ENCODE peak calls at places on chromosomes 1 and 21, in five cellular contexts. One of them, this sample, is unnamed.

GRCh38 chr1:58648864-58649263 is 51.0 kb downstream of the MYSM1 start:
- DNase-seq in MM.1S: no peak
- DNase-seq in K562: no peak
- DNase-seq in cardiac muscle cell: no peak
- DNase-seq in AG04450: no peak
- DNase-seq in this sample: no peak

GRCh38 chr1:232143315-232143886 is 486.5 kb downstream of the SIPA1L2 start:
- DNase-seq in cardiac muscle cell: peak; percentile 18
- DNase-seq in AG04450: no peak
- DNase-seq in K562: no peak
- DNase-seq in MM.1S: no peak
- DNase-seq in this sample: no peak

GRCh38 chr1:25150998-25151397 is 81.3 kb downstream of the SYF2 start:
- DNase-seq in K562: no peak
- DNase-seq in MM.1S: no peak
- DNase-seq in AG04450: no peak
- DNase-seq in cardiac muscle cell: no peak
- DNase-seq in this sample: no peak

GRCh38 chr1:152035406-152036315 is 1.1 kb downstream of the S100A11 start:
- DNase-seq in MM.1S: peak; percentile 48
- DNase-seq in cardiac muscle cell: no peak
- DNase-seq in AG04450: no peak
- DNase-seq in K562: peak; percentile 52
- DNase-seq in this sample: no peak

GRCh38 chr1:67572217-67572593 is 112.8 kb upstream of the GADD45A start:
- DNase-seq in K562: no peak
- DNase-seq in AG04450: no peak
- DNase-seq in MM.1S: no peak
- DNase-seq in cardiac muscle cell: no peak
- DNase-seq in this sample: no peak

GRCh38 chr1:38052750-38053415 is 6.3 kb upstream of the POU3F1 start:
- DNase-seq in AG04450: no peak
- DNase-seq in K562: peak; percentile 47
- DNase-seq in MM.1S: no peak
- DNase-seq in cardiac muscle cell: no peak
- DNase-seq in this sample: peak; percentile 65

GRCh38 chr1:36463404-36463772 is 796 bp downstream of the MRPS15 start:
- DNase-seq in MM.1S: no peak
- DNase-seq in K562: no peak
- DNase-seq in cardiac muscle cell: no peak
- DNase-seq in AG04450: no peak
- DNase-seq in this sample: no peak

GRCh38 chr1:78619803-78620579 is at the start of gene IFI44L:
- DNase-seq in K562: no peak
- DNase-seq in cardiac muscle cell: no peak
- DNase-seq in AG04450: peak; percentile 13
- DNase-seq in MM.1S: peak; percentile 87
- DNase-seq in this sample: peak; percentile 63

GRCh38 chr1:177937931-177938330 is 31.9 kb downstream of the SEC16B start:
- DNase-seq in AG04450: peak; percentile 55
- DNase-seq in K562: no peak
- DNase-seq in cardiac muscle cell: no peak
- DNase-seq in MM.1S: no peak
- DNase-seq in this sample: no peak

GRCh38 chr1:71357708-71358107 is 276.9 kb upstream of the ZRANB2 start:
- DNase-seq in MM.1S: no peak
- DNase-seq in K562: peak; percentile 5
- DNase-seq in AG04450: no peak
- DNase-seq in cardiac muscle cell: no peak
- DNase-seq in this sample: no peak

GRCh38 chr1:36217667-36218066 is 6.6 kb upstream of the THRAP3 start:
- DNase-seq in K562: no peak
- DNase-seq in AG04450: no peak
- DNase-seq in MM.1S: no peak
- DNase-seq in cardiac muscle cell: peak; percentile 21
- DNase-seq in this sample: no peak

GRCh38 chr1:58785424-58786058 is 1.7 kb upstream of the JUN start:
- DNase-seq in K562: no peak
- DNase-seq in cardiac muscle cell: peak; percentile 70
- DNase-seq in MM.1S: peak; percentile 90
- DNase-seq in AG04450: no peak
- DNase-seq in this sample: peak; percentile 48

GRCh38 chr1:161782886-161783285 is 16.8 kb downstream of the ATF6 start:
- DNase-seq in MM.1S: no peak
- DNase-seq in cardiac muscle cell: no peak
- DNase-seq in AG04450: no peak
- DNase-seq in K562: no peak
- DNase-seq in this sample: no peak

GRCh38 chr1:111988743-111989453 is 570 bp downstream of the KCND3 start:
- DNase-seq in AG04450: no peak
- DNase-seq in MM.1S: no peak
- DNase-seq in K562: no peak
- DNase-seq in cardiac muscle cell: no peak
- DNase-seq in this sample: no peak

GRCh38 chr1:85578321-85579295 is 2.0 kb upstream of the CCN1 start:
- DNase-seq in cardiac muscle cell: no peak
- DNase-seq in AG04450: peak; percentile 94
- DNase-seq in MM.1S: no peak
- DNase-seq in K562: no peak
- DNase-seq in this sample: no peak

GRCh38 chr1:236063919-236064673 is 794 bp downstream of the NID1 start:
- DNase-seq in AG04450: no peak
- DNase-seq in K562: no peak
- DNase-seq in cardiac muscle cell: peak; percentile 51
- DNase-seq in MM.1S: no peak
- DNase-seq in this sample: no peak

GRCh38 chr1:209456878-209457277 is 126.6 kb upstream of the CAMK1G start:
- DNase-seq in AG04450: no peak
- DNase-seq in cardiac muscle cell: peak; percentile 18
- DNase-seq in K562: no peak
- DNase-seq in MM.1S: no peak
- DNase-seq in this sample: no peak

GRCh38 chr1:22210176-22210575 is 67.3 kb upstream of the WNT4 start:
- DNase-seq in cardiac muscle cell: no peak
- DNase-seq in MM.1S: no peak
- DNase-seq in AG04450: no peak
- DNase-seq in K562: no peak
- DNase-seq in this sample: no peak
- H3K27me3 ChIP-seq in cardiac muscle cell: peaks cover 42% of the 10 kb centered on the region
- H3K27me3 ChIP-seq in MM.1S: peaks cover 95% of the 10 kb centered on the region
- H3K27me3 ChIP-seq in AG04450: peaks cover 80% of the 10 kb centered on the region
- H3K27me3 ChIP-seq in K562: peaks cover 75% of the 10 kb centered on the region
- H3K27me3 ChIP-seq in this sample: peaks cover 21% of the 10 kb centered on the region

GRCh38 chr21:41924355-41924754 is 29.5 kb downstream of the C2CD2 start:
- DNase-seq in AG04450: no peak
- DNase-seq in cardiac muscle cell: no peak
- DNase-seq in K562: no peak
- DNase-seq in MM.1S: no peak
- DNase-seq in this sample: no peak

GRCh38 chr21:41927727-41928409 is 25.9 kb downstream of the C2CD2 start:
- DNase-seq in K562: no peak
- DNase-seq in cardiac muscle cell: no peak
- DNase-seq in MM.1S: peak; percentile 87
- DNase-seq in AG04450: no peak
- DNase-seq in this sample: no peak

GRCh38 chr21:41926068-41926806 is 27.6 kb downstream of the C2CD2 start:
- DNase-seq in cardiac muscle cell: no peak
- DNase-seq in AG04450: peak; percentile 18
- DNase-seq in MM.1S: peak; percentile 94
- DNase-seq in K562: no peak
- DNase-seq in this sample: no peak

GRCh38 chr21:41928621-41929220 is 25.1 kb downstream of the C2CD2 start:
- DNase-seq in K562: no peak
- DNase-seq in AG04450: no peak
- DNase-seq in cardiac muscle cell: no peak
- DNase-seq in MM.1S: peak; percentile 66
- DNase-seq in this sample: no peak

GRCh38 chr21:41926807-41927171 is 27.0 kb downstream of the C2CD2 start:
- DNase-seq in AG04450: no peak
- DNase-seq in K562: no peak
- DNase-seq in MM.1S: no peak
- DNase-seq in cardiac muscle cell: no peak
- DNase-seq in this sample: no peak
- H3K27ac ChIP-seq in AG04450: no peak overlapping the region
- H3K27ac ChIP-seq in K562: no peak overlapping the region
- H3K27ac ChIP-seq in MM.1S: peak overlapping the region; percentile 86
- H3K27ac ChIP-seq in cardiac muscle cell: no peak overlapping the region
- H3K27ac ChIP-seq in this sample: peak overlapping the region; percentile 71

GRCh38 chr21:46084709-46085108 is 13.2 kb upstream of the COL6A2 start:
- DNase-seq in MM.1S: no peak
- DNase-seq in AG04450: no peak
- DNase-seq in K562: no peak
- DNase-seq in cardiac muscle cell: no peak
- DNase-seq in this sample: no peak

GRCh38 chr21:46089285-46089684 is 8.6 kb upstream of the COL6A2 start:
- DNase-seq in MM.1S: no peak
- DNase-seq in AG04450: no peak
- DNase-seq in K562: no peak
- DNase-seq in cardiac muscle cell: no peak
- DNase-seq in this sample: no peak

GRCh38 chr21:46091631-46092025 is 6.3 kb upstream of the COL6A2 start:
- DNase-seq in MM.1S: no peak
- DNase-seq in AG04450: no peak
- DNase-seq in cardiac muscle cell: no peak
- DNase-seq in K562: no peak
- DNase-seq in this sample: no peak

GRCh38 chr21:46091118-46091517 is 6.8 kb upstream of the COL6A2 start:
- DNase-seq in MM.1S: no peak
- DNase-seq in cardiac muscle cell: no peak
- DNase-seq in K562: no peak
- DNase-seq in AG04450: no peak
- DNase-seq in this sample: no peak

GRCh38 chr21:46088189-46088588 is 9.7 kb upstream of the COL6A2 start:
- DNase-seq in AG04450: no peak
- DNase-seq in K562: no peak
- DNase-seq in cardiac muscle cell: no peak
- DNase-seq in MM.1S: no peak
- DNase-seq in this sample: no peak
- H3K9me3 ChIP-seq in AG04450: peaks cover 39% of the 10 kb centered on the region
- H3K9me3 ChIP-seq in K562: no peaks in the 10 kb centered on the region
- H3K9me3 ChIP-seq in cardiac muscle cell: no peaks in the 10 kb centered on the region
- H3K9me3 ChIP-seq in MM.1S: no peaks in the 10 kb centered on the region
- H3K9me3 ChIP-seq in this sample: no peaks in the 10 kb centered on the region

DNA sequence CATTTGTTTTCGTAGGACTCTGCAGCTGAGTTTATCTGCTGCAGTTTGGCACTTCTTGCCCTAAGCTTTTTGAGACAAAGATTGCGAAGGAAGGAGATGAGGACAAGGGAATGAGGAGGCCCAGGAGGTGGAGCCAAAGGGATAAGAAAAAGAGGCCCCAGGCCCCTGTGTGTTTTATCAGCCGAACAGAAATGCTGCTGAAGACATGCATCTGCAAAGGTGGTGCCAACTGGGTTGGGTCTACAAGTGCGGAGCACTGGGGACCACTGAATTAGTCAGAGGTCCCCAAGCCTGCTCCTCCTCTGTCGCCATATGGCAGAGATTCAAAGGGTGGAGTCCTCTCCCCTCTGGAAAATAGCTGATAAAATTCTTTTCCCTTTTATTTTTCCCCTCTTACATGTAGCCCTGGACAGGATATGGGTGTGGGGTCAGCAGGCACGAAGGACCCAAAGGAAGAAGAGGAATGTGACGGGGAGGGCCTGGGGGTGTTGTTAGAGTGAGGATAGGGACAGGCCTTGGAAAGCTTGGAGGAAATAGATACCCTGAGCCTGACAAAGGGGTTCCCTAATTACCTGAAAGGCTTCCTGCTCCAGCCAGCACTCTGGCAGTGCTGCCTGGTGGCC is 2.7 kb downstream of the CD34 start:
- DNase-seq in MM.1S: no peak
- DNase-seq in K562: peak; percentile 51
- DNase-seq in AG04450: no peak
- DNase-seq in cardiac muscle cell: no peak
- DNase-seq in this sample: no peak
- H3K27me3 ChIP-seq in MM.1S: peaks cover 29% of the 10 kb centered on the region
- H3K27me3 ChIP-seq in K562: peaks cover 11% of the 10 kb centered on the region
- H3K27me3 ChIP-seq in AG04450: peaks cover 29% of the 10 kb centered on the region
- H3K27me3 ChIP-seq in cardiac muscle cell: peaks cover 45% of the 10 kb centered on the region
- H3K27me3 ChIP-seq in this sample: peaks cover 15% of the 10 kb centered on the region